ENCODE peak calls at places on chromosome 2, in ten cellular contexts. One of them, this sample, is unnamed.

GRCh38 chr2:69789762-69790600 is 39.5 kb upstream of the GMCL1 start:
- DNase-seq in HFF-Myc: no peak
- DNase-seq in A549: no peak
- DNase-seq in activated CD8-positive, alpha-beta memory T cell treated with anti-CD3 and anti-CD28 coated beads for 1 hour: no peak
- DNase-seq in effector CD4-positive, alpha-beta T cell: no peak
- DNase-seq in left lung: no peak
- DNase-seq in lung microvascular endothelial cell: no peak
- DNase-seq in activated B cell treated with CpG ODN at 0.5 μM for 24 hours: no peak
- DNase-seq in OCI-LY7: peak
- DNase-seq in NCI-H69: no peak
- DNase-seq in this sample: no peak

GRCh38 chr2:223947711-223948205 is 2.6 kb upstream of the WDFY1 start:
- DNase-seq in HFF-Myc: no peak
- DNase-seq in A549: no peak
- DNase-seq in activated CD8-positive, alpha-beta memory T cell treated with anti-CD3 and anti-CD28 coated beads for 1 hour: no peak
- DNase-seq in effector CD4-positive, alpha-beta T cell: no peak
- DNase-seq in left lung: no peak
- DNase-seq in lung microvascular endothelial cell: no peak
- DNase-seq in activated B cell treated with CpG ODN at 0.5 μM for 24 hours: no peak
- DNase-seq in OCI-LY7: no peak
- DNase-seq in NCI-H69: peak
- DNase-seq in this sample: no peak

GRCh38 chr2:57141269-57141668 is 905.3 kb upstream of the VRK2 start:
- DNase-seq in HFF-Myc: no peak
- DNase-seq in A549: no peak
- DNase-seq in activated CD8-positive, alpha-beta memory T cell treated with anti-CD3 and anti-CD28 coated beads for 1 hour: no peak
- DNase-seq in effector CD4-positive, alpha-beta T cell: no peak
- DNase-seq in left lung: no peak
- DNase-seq in lung microvascular endothelial cell: no peak
- DNase-seq in activated B cell treated with CpG ODN at 0.5 μM for 24 hours: no peak
- DNase-seq in OCI-LY7: no peak
- DNase-seq in NCI-H69: no peak
- DNase-seq in this sample: no peak

GRCh38 chr2:158729873-158730620 is 65.1 kb upstream of the DAPL1 start:
- DNase-seq in HFF-Myc: no peak
- DNase-seq in A549: no peak
- DNase-seq in activated CD8-positive, alpha-beta memory T cell treated with anti-CD3 and anti-CD28 coated beads for 1 hour: no peak
- DNase-seq in effector CD4-positive, alpha-beta T cell: no peak
- DNase-seq in left lung: no peak
- DNase-seq in lung microvascular endothelial cell: no peak
- DNase-seq in activated B cell treated with CpG ODN at 0.5 μM for 24 hours: no peak
- DNase-seq in OCI-LY7: no peak
- DNase-seq in NCI-H69: peak
- DNase-seq in this sample: no peak

GRCh38 chr2:232667989-232668583 is 29.0 kb upstream of the GIGYF2 start:
- DNase-seq in HFF-Myc: no peak
- DNase-seq in A549: no peak
- DNase-seq in activated CD8-positive, alpha-beta memory T cell treated with anti-CD3 and anti-CD28 coated beads for 1 hour: no peak
- DNase-seq in effector CD4-positive, alpha-beta T cell: no peak
- DNase-seq in left lung: no peak
- DNase-seq in lung microvascular endothelial cell: no peak
- DNase-seq in activated B cell treated with CpG ODN at 0.5 μM for 24 hours: no peak
- DNase-seq in OCI-LY7: no peak
- DNase-seq in NCI-H69: peak
- DNase-seq in this sample: no peak

GRCh38 chr2:27085670-27086089 is 892 bp upstream of the KHK start:
- DNase-seq in HFF-Myc: no peak
- DNase-seq in A549: peak
- DNase-seq in activated CD8-positive, alpha-beta memory T cell treated with anti-CD3 and anti-CD28 coated beads for 1 hour: no peak
- DNase-seq in effector CD4-positive, alpha-beta T cell: no peak
- DNase-seq in left lung: peak
- DNase-seq in lung microvascular endothelial cell: peak
- DNase-seq in activated B cell treated with CpG ODN at 0.5 μM for 24 hours: no peak
- DNase-seq in OCI-LY7: no peak
- DNase-seq in NCI-H69: peak
- DNase-seq in this sample: peak

GRCh38 chr2:146189541-146189940 is 1655.3 kb upstream of the ACVR2A start:
- DNase-seq in HFF-Myc: no peak
- DNase-seq in A549: no peak
- DNase-seq in activated CD8-positive, alpha-beta memory T cell treated with anti-CD3 and anti-CD28 coated beads for 1 hour: no peak
- DNase-seq in effector CD4-positive, alpha-beta T cell: no peak
- DNase-seq in left lung: no peak
- DNase-seq in lung microvascular endothelial cell: no peak
- DNase-seq in activated B cell treated with CpG ODN at 0.5 μM for 24 hours: no peak
- DNase-seq in OCI-LY7: no peak
- DNase-seq in NCI-H69: no peak
- DNase-seq in this sample: no peak

GRCh38 chr2:234289789-234290188 is 207.1 kb downstream of the ARL4C start:
- DNase-seq in HFF-Myc: peak
- DNase-seq in A549: peak
- DNase-seq in activated CD8-positive, alpha-beta memory T cell treated with anti-CD3 and anti-CD28 coated beads for 1 hour: no peak
- DNase-seq in effector CD4-positive, alpha-beta T cell: peak
- DNase-seq in left lung: no peak
- DNase-seq in lung microvascular endothelial cell: no peak
- DNase-seq in activated B cell treated with CpG ODN at 0.5 μM for 24 hours: no peak
- DNase-seq in OCI-LY7: peak
- DNase-seq in NCI-H69: peak
- DNase-seq in this sample: no peak

GRCh38 chr2:88845772-88846661 is 154.5 kb downstream of the RPIA start:
- DNase-seq in HFF-Myc: no peak
- DNase-seq in A549: no peak
- DNase-seq in activated CD8-positive, alpha-beta memory T cell treated with anti-CD3 and anti-CD28 coated beads for 1 hour: no peak
- DNase-seq in effector CD4-positive, alpha-beta T cell: no peak
- DNase-seq in left lung: no peak
- DNase-seq in lung microvascular endothelial cell: no peak
- DNase-seq in activated B cell treated with CpG ODN at 0.5 μM for 24 hours: peak
- DNase-seq in OCI-LY7: peak
- DNase-seq in NCI-H69: no peak
- DNase-seq in this sample: no peak

GRCh38 chr2:7742301-7742700 is 825.1 kb downstream of the RNF144A start:
- DNase-seq in HFF-Myc: no peak
- DNase-seq in A549: no peak
- DNase-seq in activated CD8-positive, alpha-beta memory T cell treated with anti-CD3 and anti-CD28 coated beads for 1 hour: no peak
- DNase-seq in effector CD4-positive, alpha-beta T cell: no peak
- DNase-seq in left lung: no peak
- DNase-seq in lung microvascular endothelial cell: no peak
- DNase-seq in activated B cell treated with CpG ODN at 0.5 μM for 24 hours: no peak
- DNase-seq in OCI-LY7: no peak
- DNase-seq in NCI-H69: no peak
- DNase-seq in this sample: no peak

GRCh38 chr2:82314836-82315472 is 2010.4 kb upstream of the LRRTM1 start:
- DNase-seq in HFF-Myc: no peak
- DNase-seq in A549: no peak
- DNase-seq in activated CD8-positive, alpha-beta memory T cell treated with anti-CD3 and anti-CD28 coated beads for 1 hour: no peak
- DNase-seq in effector CD4-positive, alpha-beta T cell: no peak
- DNase-seq in left lung: no peak
- DNase-seq in lung microvascular endothelial cell: no peak
- DNase-seq in activated B cell treated with CpG ODN at 0.5 μM for 24 hours: no peak
- DNase-seq in OCI-LY7: no peak
- DNase-seq in NCI-H69: no peak
- DNase-seq in this sample: no peak

This sample was measured in T47D.